ENCODE peak calls at places on chromosomes 16 and 17, in nine cellular contexts. P, I, B, E, U, J, D, S and L are unnamed samples.

GRCh38 chr17:32780721-32781120 is 96.2 kb downstream of the MYO1D start:
- DNase-seq in I (no peak), J (no peak), E (no peak), U (no peak), B (no peak), D (no peak), S (no peak), P (no peak), L (no peak)

GRCh38 chr16:11685844-11686618 is 17.8 kb downstream of the SNN start:
- DNase-seq in J (no peak), D (no peak), B (no peak), P (peak; percentile 61), E (no peak), S (no peak), I (no peak), U (no peak), L (no peak)

GRCh38 chr17:62732125-62732524 is 76.0 kb downstream of the MARCHF10 start:
- DNase-seq in D (no peak), B (no peak), E (no peak), U (no peak), I (peak; percentile 82), J (no peak), P (no peak), S (no peak), L (no peak)

GRCh38 chr17:10278218-10278617 is 79.8 kb upstream of the GAS7 start:
- DNase-seq in B (no peak), J (no peak), E (no peak), P (no peak), I (no peak), S (no peak), D (peak; percentile 32), U (no peak), L (no peak)

GRCh38 chr16:30600929-30601328 is 9.3 kb downstream of the ZNF689 start:
- DNase-seq in J (no peak), D (no peak), P (no peak), B (no peak), U (no peak), I (no peak), E (no peak), S (no peak), L (no peak)

GRCh38 chr17:50697663-50698272 is 9.9 kb downstream of the ANKRD40 start:
- DNase-seq in U (no peak), P (no peak), E (peak; percentile 69), S (no peak), B (no peak), D (no peak), I (no peak), J (no peak), L (no peak)

GRCh38 chr17:76350463-76350862 is 3.3 kb downstream of the PRPSAP1 start:
- DNase-seq in I (no peak), J (no peak), P (no peak), E (no peak), B (no peak), S (no peak), D (no peak), U (no peak), L (no peak)

GRCh38 chr17:79587421-79587820 is 23.4 kb downstream of the RBFOX3 start:
- DNase-seq in U (no peak), I (no peak), E (no peak), P (no peak), B (no peak), S (no peak), J (no peak), D (no peak), L (no peak)

GRCh38 chr17:55168970-55169687 is 95.6 kb upstream of the HLF start:
- DNase-seq in U (no peak), I (no peak), P (no peak), D (no peak), B (no peak), J (no peak), S (no peak), E (no peak), L (no peak)

GRCh38 chr17:72405662-72406230 is 284.9 kb downstream of the SOX9 start:
- DNase-seq in U (no peak), I (no peak), J (no peak), D (no peak), S (no peak), B (no peak), P (no peak), E (no peak), L (no peak)
- H3K27me3 ChIP-seq in U (no peaks in the 10 kb centered on the region), I (no peaks in the 10 kb centered on the region), J (no peaks in the 10 kb centered on the region), D (no peaks in the 10 kb centered on the region), S (no peaks in the 10 kb centered on the region), B (no peaks in the 10 kb centered on the region), P (no peaks in the 10 kb centered on the region), E (no peaks in the 10 kb centered on the region), L (no peaks in the 10 kb centered on the region)

DNA sequence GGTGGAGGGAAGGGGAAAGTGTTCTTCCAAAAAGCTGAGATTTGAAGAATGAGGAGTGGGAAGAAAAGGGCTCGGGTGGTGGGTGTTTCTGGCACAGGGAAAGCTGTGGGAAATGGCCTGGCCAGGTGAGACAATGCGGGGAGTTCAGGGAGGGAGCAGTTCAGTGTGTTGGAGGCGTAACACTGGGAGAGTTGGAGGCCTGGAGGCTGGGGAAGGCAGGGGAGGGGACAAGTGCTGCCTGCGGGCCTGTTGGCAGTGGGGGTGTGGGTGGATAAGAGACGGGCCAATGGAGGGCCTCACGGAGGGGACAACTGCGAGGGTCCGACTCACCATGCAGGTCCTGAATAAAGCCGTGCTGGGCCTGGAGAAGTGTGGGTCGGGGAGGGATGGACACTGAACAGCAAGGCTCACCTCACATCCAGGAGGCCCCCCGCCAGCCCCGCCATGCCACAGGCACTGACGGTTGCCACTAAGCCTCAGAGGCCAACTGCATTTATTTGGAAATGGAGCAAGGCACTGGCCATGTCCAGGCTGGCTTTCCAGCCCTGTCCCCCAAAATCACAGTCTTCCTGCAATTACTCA is 17.8 kb upstream of the KRT19 start:
- DNase-seq in J (no peak), D (no peak), S (no peak), U (no peak), P (no peak), E (no peak), B (no peak), I (no peak), L (no peak)
- H3K4me3 ChIP-seq in J (no peak overlapping the region), D (no peak overlapping the region), S (no peak overlapping the region), U (no peak overlapping the region), P (no peak overlapping the region), E (no peak overlapping the region), B (no peak overlapping the region), I (no peak overlapping the region), L (no peak overlapping the region)

GRCh38 chr16:73025111-73025505 is 22.8 kb downstream of the ZFHX3 start:
- DNase-seq in I (no peak), D (peak; percentile 25), P (no peak), B (no peak), E (no peak), S (no peak), J (no peak), U (no peak), L (no peak)
- H3K27me3 ChIP-seq in I (no peaks in the 10 kb centered on the region), D (no peaks in the 10 kb centered on the region), P (no peaks in the 10 kb centered on the region), B (no peaks in the 10 kb centered on the region), E (no peaks in the 10 kb centered on the region), S (no peaks in the 10 kb centered on the region), J (no peaks in the 10 kb centered on the region), U (no peaks in the 10 kb centered on the region), L (no peaks in the 10 kb centered on the region)

GRCh38 chr16:90019201-90019542 is at the start of gene DBNDD1:
- DNase-seq in D (no peak), S (no peak), J (no peak), B (no peak), P (no peak), U (no peak), E (no peak), I (no peak), L (no peak)

GRCh38 chr16:90019543-90020259 is 445 bp upstream of the DBNDD1 start:
- DNase-seq in E (peak; percentile 91), J (peak; percentile 53), I (no peak), U (no peak), D (no peak), P (peak; percentile 81), B (no peak), S (no peak), L (no peak)

GRCh38 chr16:90020838-90021382 is 1.7 kb upstream of the DBNDD1 start:
- DNase-seq in U (no peak), J (peak; percentile 15), B (no peak), E (no peak), S (no peak), D (no peak), P (no peak), I (no peak), L (no peak)

GRCh38 chr16:90018297-90019200 is 707 bp downstream of the DBNDD1 start:
- DNase-seq in B (no peak), S (no peak), P (no peak), J (no peak), I (no peak), E (peak; percentile 66), U (no peak), D (no peak), L (no peak)

GRCh38 chr16:90020260-90020837 is 1.1 kb upstream of the DBNDD1 start:
- DNase-seq in U (no peak), E (no peak), P (no peak), D (no peak), I (peak; percentile 43), S (no peak), B (no peak), J (no peak), L (no peak)
- H3K4me3 ChIP-seq in U (no peak overlapping the region), E (peak overlapping the region; percentile 88), P (peak overlapping the region; percentile 69), D (no peak overlapping the region), I (no peak overlapping the region), S (no peak overlapping the region), B (peak overlapping the region; percentile 58), J (peak overlapping the region; percentile 64), L (peak overlapping the region; percentile 80)

DNA sequence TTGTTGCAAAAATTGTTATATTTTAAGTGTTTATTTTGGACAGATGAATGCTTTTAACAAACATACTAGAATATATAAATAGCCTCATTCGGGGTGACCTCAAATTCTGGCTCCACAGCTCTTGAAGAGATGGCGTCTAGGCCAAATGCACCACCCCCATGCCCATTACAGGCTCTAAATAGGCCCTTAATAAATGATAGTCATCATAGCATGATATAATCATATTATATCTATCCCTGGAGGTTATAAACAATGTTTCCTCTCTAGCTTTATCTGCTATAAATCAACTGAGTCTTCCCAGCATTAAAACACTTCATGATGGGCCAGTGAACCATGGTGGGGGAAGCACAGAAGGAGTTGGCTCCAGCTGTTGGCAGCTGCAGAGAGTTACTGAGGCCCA is 214.9 kb upstream of the MPHOSPH6 start:
- DNase-seq in I (no peak), S (no peak), D (no peak), P (no peak), J (no peak), U (no peak), E (no peak), B (no peak), L (no peak)
- H3K27me3 ChIP-seq in I (peaks cover 9% of the 10 kb centered on the region), S (no peaks in the 10 kb centered on the region), D (peaks cover 6% of the 10 kb centered on the region), P (peaks cover 28% of the 10 kb centered on the region), J (no peaks in the 10 kb centered on the region), U (no peaks in the 10 kb centered on the region), E (no peaks in the 10 kb centered on the region), B (no peaks in the 10 kb centered on the region), L (no peaks in the 10 kb centered on the region)

DNA sequence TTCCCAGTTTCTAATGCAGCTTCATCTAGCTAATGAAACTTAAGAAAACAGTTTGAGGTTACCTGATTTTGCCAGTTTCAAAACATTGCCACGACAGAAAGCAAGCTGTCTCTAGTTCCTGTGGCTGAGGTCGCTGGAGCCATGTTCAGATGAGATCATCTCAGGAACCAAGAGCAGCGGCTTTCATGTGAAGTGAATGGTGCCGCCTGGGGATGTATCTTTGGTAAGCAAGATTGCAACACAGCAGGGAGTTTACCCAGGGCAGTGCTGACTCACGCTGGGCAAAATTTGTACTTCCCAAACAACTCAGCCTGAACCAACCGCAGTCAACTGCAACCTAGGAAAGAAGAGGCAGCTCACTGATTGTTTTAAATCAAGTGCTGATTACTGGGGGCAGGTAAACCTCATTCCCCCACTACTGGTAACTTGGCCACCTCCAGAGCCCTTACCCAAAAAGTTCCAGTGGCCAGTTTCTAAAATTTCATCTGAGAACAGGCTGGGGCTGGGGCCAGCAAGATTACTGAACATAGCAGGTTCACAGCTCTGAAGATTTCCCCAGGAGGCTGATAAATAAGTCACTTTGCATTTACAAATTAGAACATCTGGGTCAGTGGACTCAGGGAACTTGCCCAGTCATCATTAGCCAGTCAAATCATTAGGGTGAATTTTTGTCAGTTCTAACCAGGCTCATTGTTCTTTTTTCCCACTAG is at the start of gene RFFL:
- DNase-seq in D (peak; percentile 98), I (peak; percentile 100), U (peak; percentile 92), E (peak; percentile 91), B (peak; percentile 93), P (peak; percentile 99), J (peak; percentile 93), S (peak; percentile 93), L (peak; percentile 88)
- H3K4me3 ChIP-seq in D (no peak within 1 kb of the TSS), I (no peak within 1 kb of the TSS), U (peak within 1 kb of the TSS; percentile 16), E (peak within 1 kb of the TSS; percentile 1), B (peak within 1 kb of the TSS; percentile 28), P (peak within 1 kb of the TSS; percentile 45), J (peak within 1 kb of the TSS; percentile 50), S (no peak within 1 kb of the TSS), L (peak within 1 kb of the TSS; percentile 61)